ENCODE peak calls at places on chromosomes 11 and 22, in nine cellular contexts. One of them, this sample, is unnamed. For H3K4me1, the result is how much of the 10 kb centered on the place peaks cover.

GRCh38 chr11:3613998-3614741 is 27.6 kb downstream of the ART5 start:
- DNase-seq in OCI-LY7: no peak
- DNase-seq in mammary epithelial cell: no peak
- DNase-seq in right lobe of liver: no peak
- DNase-seq in left lung: no peak
- DNase-seq in IMR-90: no peak
- DNase-seq in endothelial cell of umbilical vein: no peak
- DNase-seq in CD8-positive, alpha-beta T cell: no peak
- DNase-seq in uterus: no peak
- DNase-seq in this sample: no peak

GRCh38 chr11:57324154-57324885 is 432 bp downstream of the TNKS1BP1 start:
- DNase-seq in right lobe of liver: no peak
- DNase-seq in IMR-90: peak
- DNase-seq in CD8-positive, alpha-beta T cell: no peak
- DNase-seq in endothelial cell of umbilical vein: peak
- DNase-seq in OCI-LY7: no peak
- DNase-seq in left lung: peak
- DNase-seq in uterus: peak
- DNase-seq in mammary epithelial cell: no peak
- DNase-seq in this sample: no peak

GRCh38 chr11:13364388-13364787 is 86.8 kb downstream of the BMAL1 start:
- DNase-seq in right lobe of liver: no peak
- DNase-seq in mammary epithelial cell: peak
- DNase-seq in uterus: no peak
- DNase-seq in OCI-LY7: no peak
- DNase-seq in IMR-90: no peak
- DNase-seq in left lung: no peak
- DNase-seq in CD8-positive, alpha-beta T cell: no peak
- DNase-seq in endothelial cell of umbilical vein: no peak
- DNase-seq in this sample: no peak

GRCh38 chr22:25786165-25786564 is 44.2 kb downstream of the MYO18B start:
- DNase-seq in IMR-90: no peak
- DNase-seq in OCI-LY7: no peak
- DNase-seq in right lobe of liver: no peak
- DNase-seq in uterus: no peak
- DNase-seq in left lung: no peak
- DNase-seq in mammary epithelial cell: no peak
- DNase-seq in endothelial cell of umbilical vein: no peak
- DNase-seq in CD8-positive, alpha-beta T cell: no peak
- DNase-seq in this sample: no peak

GRCh38 chr11:34809191-34810106 is 106.7 kb downstream of the APIP start:
- DNase-seq in uterus: no peak
- DNase-seq in mammary epithelial cell: peak
- DNase-seq in left lung: no peak
- DNase-seq in OCI-LY7: no peak
- DNase-seq in CD8-positive, alpha-beta T cell: no peak
- DNase-seq in right lobe of liver: no peak
- DNase-seq in IMR-90: peak
- DNase-seq in endothelial cell of umbilical vein: peak
- DNase-seq in this sample: peak

GRCh38 chr22:41021039-41021654 is 70.0 kb downstream of the RBX1 start:
- DNase-seq in CD8-positive, alpha-beta T cell: no peak
- DNase-seq in endothelial cell of umbilical vein: no peak
- DNase-seq in OCI-LY7: peak
- DNase-seq in mammary epithelial cell: no peak
- DNase-seq in left lung: peak
- DNase-seq in IMR-90: no peak
- DNase-seq in uterus: peak
- DNase-seq in right lobe of liver: peak
- DNase-seq in this sample: peak

GRCh38 chr11:128904872-128905344 is 13.8 kb downstream of the KCNJ5 start:
- DNase-seq in mammary epithelial cell: peak
- DNase-seq in uterus: no peak
- DNase-seq in endothelial cell of umbilical vein: peak
- DNase-seq in right lobe of liver: no peak
- DNase-seq in IMR-90: no peak
- DNase-seq in left lung: no peak
- DNase-seq in OCI-LY7: no peak
- DNase-seq in CD8-positive, alpha-beta T cell: no peak
- DNase-seq in this sample: peak

GRCh38 chr22:30193031-30193794 is 53.3 kb downstream of the LIF start:
- DNase-seq in left lung: no peak
- DNase-seq in uterus: no peak
- DNase-seq in CD8-positive, alpha-beta T cell: no peak
- DNase-seq in mammary epithelial cell: no peak
- DNase-seq in right lobe of liver: no peak
- DNase-seq in OCI-LY7: no peak
- DNase-seq in IMR-90: no peak
- DNase-seq in endothelial cell of umbilical vein: no peak
- DNase-seq in this sample: no peak

GRCh38 chr11:132838621-132839020 is 693.7 kb downstream of the OPCML start:
- DNase-seq in OCI-LY7: no peak
- DNase-seq in right lobe of liver: no peak
- DNase-seq in CD8-positive, alpha-beta T cell: no peak
- DNase-seq in endothelial cell of umbilical vein: no peak
- DNase-seq in mammary epithelial cell: peak
- DNase-seq in left lung: no peak
- DNase-seq in uterus: no peak
- DNase-seq in IMR-90: peak
- DNase-seq in this sample: no peak

GRCh38 chr11:35005156-35005780 is 88.8 kb downstream of the PDHX start:
- DNase-seq in endothelial cell of umbilical vein: no peak
- DNase-seq in right lobe of liver: no peak
- DNase-seq in uterus: no peak
- DNase-seq in left lung: no peak
- DNase-seq in IMR-90: no peak
- DNase-seq in mammary epithelial cell: no peak
- DNase-seq in OCI-LY7: no peak
- DNase-seq in CD8-positive, alpha-beta T cell: no peak
- DNase-seq in this sample: no peak

GRCh38 chr11:73889019-73889418 is 12.2 kb downstream of the PAAF1 start:
- DNase-seq in CD8-positive, alpha-beta T cell: no peak
- DNase-seq in uterus: no peak
- DNase-seq in endothelial cell of umbilical vein: peak
- DNase-seq in mammary epithelial cell: peak
- DNase-seq in left lung: no peak
- DNase-seq in IMR-90: peak
- DNase-seq in OCI-LY7: no peak
- DNase-seq in right lobe of liver: no peak
- DNase-seq in this sample: peak

GRCh38 chr11:111941963-111942362 is 4.8 kb downstream of the DIXDC1 start:
- DNase-seq in OCI-LY7: no peak
- DNase-seq in left lung: no peak
- DNase-seq in CD8-positive, alpha-beta T cell: no peak
- DNase-seq in endothelial cell of umbilical vein: no peak
- DNase-seq in IMR-90: no peak
- DNase-seq in right lobe of liver: no peak
- DNase-seq in mammary epithelial cell: peak
- DNase-seq in uterus: no peak
- DNase-seq in this sample: no peak

GRCh38 chr22:23532756-23533155 is 47.3 kb downstream of the IGLL1 start:
- DNase-seq in mammary epithelial cell: no peak
- DNase-seq in left lung: peak
- DNase-seq in endothelial cell of umbilical vein: no peak
- DNase-seq in uterus: no peak
- DNase-seq in IMR-90: no peak
- DNase-seq in right lobe of liver: peak
- DNase-seq in OCI-LY7: no peak
- DNase-seq in CD8-positive, alpha-beta T cell: no peak
- DNase-seq in this sample: no peak

GRCh38 chr22:17728786-17729185 is 45.5 kb downstream of the BID start:
- DNase-seq in CD8-positive, alpha-beta T cell: no peak
- DNase-seq in right lobe of liver: no peak
- DNase-seq in IMR-90: no peak
- DNase-seq in left lung: no peak
- DNase-seq in mammary epithelial cell: no peak
- DNase-seq in endothelial cell of umbilical vein: no peak
- DNase-seq in uterus: no peak
- DNase-seq in OCI-LY7: no peak
- DNase-seq in this sample: no peak

GRCh38 chr22:46367707-46368191 is 32.2 kb downstream of the TRMU start:
- DNase-seq in OCI-LY7: peak
- DNase-seq in IMR-90: peak
- DNase-seq in uterus: no peak
- DNase-seq in left lung: peak
- DNase-seq in right lobe of liver: peak
- DNase-seq in mammary epithelial cell: peak
- DNase-seq in CD8-positive, alpha-beta T cell: peak
- DNase-seq in endothelial cell of umbilical vein: peak
- DNase-seq in this sample: peak

GRCh38 chr11:11537871-11538270 is 83.9 kb downstream of the GALNT18 start:
- DNase-seq in left lung: no peak
- DNase-seq in uterus: no peak
- DNase-seq in endothelial cell of umbilical vein: no peak
- DNase-seq in IMR-90: no peak
- DNase-seq in right lobe of liver: no peak
- DNase-seq in OCI-LY7: no peak
- DNase-seq in mammary epithelial cell: no peak
- DNase-seq in CD8-positive, alpha-beta T cell: no peak
- DNase-seq in this sample: no peak

GRCh38 chr11:128095459-128096096 is 491.8 kb downstream of the ETS1 start:
- DNase-seq in CD8-positive, alpha-beta T cell: no peak
- DNase-seq in left lung: no peak
- DNase-seq in mammary epithelial cell: peak
- DNase-seq in uterus: no peak
- DNase-seq in OCI-LY7: peak
- DNase-seq in endothelial cell of umbilical vein: peak
- DNase-seq in IMR-90: peak
- DNase-seq in right lobe of liver: no peak
- DNase-seq in this sample: peak

GRCh38 chr22:39959640-39960447 is at the start of gene TMA7B:
- DNase-seq in left lung: peak
- DNase-seq in CD8-positive, alpha-beta T cell: peak
- DNase-seq in IMR-90: peak
- DNase-seq in uterus: no peak
- DNase-seq in OCI-LY7: no peak
- DNase-seq in right lobe of liver: no peak
- DNase-seq in endothelial cell of umbilical vein: peak
- DNase-seq in mammary epithelial cell: peak
- DNase-seq in this sample: peak

GRCh38 chr11:61962213-61963015 is 5.0 kb downstream of the FTH1 start:
- DNase-seq in OCI-LY7: no peak
- DNase-seq in endothelial cell of umbilical vein: peak
- DNase-seq in right lobe of liver: no peak
- DNase-seq in IMR-90: no peak
- DNase-seq in uterus: peak
- DNase-seq in CD8-positive, alpha-beta T cell: peak
- DNase-seq in left lung: no peak
- DNase-seq in mammary epithelial cell: no peak
- DNase-seq in this sample: no peak

GRCh38 chr22:42877158-42877557 is 20.1 kb upstream of the ARFGAP3 start:
- DNase-seq in left lung: no peak
- DNase-seq in right lobe of liver: no peak
- DNase-seq in uterus: no peak
- DNase-seq in mammary epithelial cell: no peak
- DNase-seq in CD8-positive, alpha-beta T cell: no peak
- DNase-seq in endothelial cell of umbilical vein: no peak
- DNase-seq in OCI-LY7: no peak
- DNase-seq in IMR-90: no peak
- DNase-seq in this sample: no peak
- H3K4me1 ChIP-seq in left lung: under half
- H3K4me1 ChIP-seq in right lobe of liver: under half
- H3K4me1 ChIP-seq in uterus: under half
- H3K4me1 ChIP-seq in mammary epithelial cell: under half
- H3K4me1 ChIP-seq in CD8-positive, alpha-beta T cell: under half
- H3K4me1 ChIP-seq in endothelial cell of umbilical vein: under half
- H3K4me1 ChIP-seq in OCI-LY7: under half
- H3K4me1 ChIP-seq in IMR-90: under half
- H3K4me1 ChIP-seq in this sample: under half

DNA sequence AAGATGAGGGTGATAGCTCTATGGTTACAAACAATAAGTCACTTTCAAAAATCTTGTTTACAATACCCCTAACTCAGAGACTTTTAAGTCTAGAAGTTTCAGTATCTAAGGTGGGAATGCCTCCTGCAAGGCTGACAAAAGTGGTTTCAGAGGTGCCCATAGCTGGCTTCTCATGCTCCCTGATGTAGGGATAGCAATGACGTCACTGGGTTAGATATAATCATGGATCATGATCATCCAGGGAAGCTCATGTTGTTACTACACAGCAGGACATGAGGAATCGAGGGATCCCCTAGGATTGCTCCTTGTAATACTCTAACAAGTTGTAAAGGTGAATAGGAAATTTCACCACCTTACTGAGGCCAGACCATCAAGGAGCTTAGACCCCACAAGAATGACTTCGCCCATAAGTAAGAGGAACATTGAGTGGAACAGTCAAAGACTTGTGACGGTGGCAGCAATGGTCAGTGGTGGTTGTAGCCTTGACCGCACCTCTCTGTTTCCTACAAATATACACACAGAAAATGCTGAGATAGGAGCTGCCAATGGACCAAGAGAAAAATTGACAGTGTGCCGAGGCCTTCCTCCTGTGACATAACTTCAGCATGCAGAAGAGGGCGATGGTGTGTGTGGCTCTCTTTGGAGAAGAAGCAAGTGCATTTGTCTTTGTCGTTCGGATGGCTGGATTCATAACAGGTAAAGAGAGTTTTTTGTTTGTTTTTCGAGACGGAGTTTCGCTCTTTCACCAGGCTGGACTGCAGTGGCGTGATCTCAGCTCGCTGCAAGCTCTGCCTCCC is 15.6 kb downstream of the APOL4 start:
- DNase-seq in right lobe of liver: no peak
- DNase-seq in endothelial cell of umbilical vein: no peak
- DNase-seq in uterus: no peak
- DNase-seq in left lung: no peak
- DNase-seq in CD8-positive, alpha-beta T cell: no peak
- DNase-seq in OCI-LY7: no peak
- DNase-seq in IMR-90: no peak
- DNase-seq in mammary epithelial cell: no peak
- DNase-seq in this sample: no peak
- TF ChIP-seq CTCF in right lobe of liver: no peak
- TF ChIP-seq CTCF in endothelial cell of umbilical vein: no peak
- TF ChIP-seq CTCF in uterus: no peak
- TF ChIP-seq CTCF in left lung: no peak
- TF ChIP-seq CTCF in CD8-positive, alpha-beta T cell: no peak
- TF ChIP-seq CTCF in OCI-LY7: no peak
- TF ChIP-seq CTCF in IMR-90: no peak
- TF ChIP-seq CTCF in mammary epithelial cell: no peak
- TF ChIP-seq CTCF in this sample: no peak

GRCh38 chr22:43004362-43005035 is 10.4 kb downstream of the PACSIN2 start:
- DNase-seq in endothelial cell of umbilical vein: no peak
- DNase-seq in left lung: no peak
- DNase-seq in uterus: no peak
- DNase-seq in mammary epithelial cell: no peak
- DNase-seq in OCI-LY7: no peak
- DNase-seq in IMR-90: no peak
- DNase-seq in right lobe of liver: no peak
- DNase-seq in CD8-positive, alpha-beta T cell: no peak
- DNase-seq in this sample: no peak
- H3K4me1 ChIP-seq in endothelial cell of umbilical vein: half or more
- H3K4me1 ChIP-seq in left lung: half or more
- H3K4me1 ChIP-seq in uterus: under half
- H3K4me1 ChIP-seq in mammary epithelial cell: half or more
- H3K4me1 ChIP-seq in OCI-LY7: under half
- H3K4me1 ChIP-seq in IMR-90: under half
- H3K4me1 ChIP-seq in right lobe of liver: under half
- H3K4me1 ChIP-seq in CD8-positive, alpha-beta T cell: under half
- H3K4me1 ChIP-seq in this sample: half or more

DNA sequence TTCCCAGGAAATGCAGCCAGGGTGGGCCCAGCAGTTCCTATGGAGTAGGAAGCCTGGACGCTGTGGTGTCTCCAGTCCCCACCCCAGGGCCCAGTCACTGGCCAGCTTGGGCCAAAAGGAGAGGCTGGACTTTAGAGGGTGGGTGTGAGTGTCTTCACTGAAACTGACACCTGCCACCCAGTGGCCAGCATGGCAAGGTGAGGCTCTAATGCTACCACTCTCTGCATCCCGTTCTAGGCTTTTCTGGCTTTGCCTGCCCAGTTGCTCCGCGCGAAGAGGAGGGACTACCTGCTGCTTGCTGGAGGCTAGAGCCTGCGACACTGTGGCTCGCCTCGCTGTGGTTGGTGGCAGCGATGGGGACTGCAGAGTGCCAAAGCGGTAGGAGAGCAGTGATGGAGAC is 35.4 kb downstream of the C22orf42 start:
- DNase-seq in CD8-positive, alpha-beta T cell: no peak
- DNase-seq in mammary epithelial cell: no peak
- DNase-seq in left lung: no peak
- DNase-seq in uterus: no peak
- DNase-seq in right lobe of liver: no peak
- DNase-seq in endothelial cell of umbilical vein: no peak
- DNase-seq in IMR-90: no peak
- DNase-seq in OCI-LY7: no peak
- DNase-seq in this sample: no peak
- TF ChIP-seq CTCF in CD8-positive, alpha-beta T cell: no peak
- TF ChIP-seq CTCF in mammary epithelial cell: no peak
- TF ChIP-seq CTCF in left lung: no peak
- TF ChIP-seq CTCF in uterus: no peak
- TF ChIP-seq CTCF in right lobe of liver: peak
- TF ChIP-seq CTCF in endothelial cell of umbilical vein: no peak
- TF ChIP-seq CTCF in IMR-90: no peak
- TF ChIP-seq CTCF in OCI-LY7: no peak
- TF ChIP-seq CTCF in this sample: peak

This sample was measured in foreskin keratinocyte.